ENCODE peak calls at places on chromosomes 4 and X, in four cellular contexts. One of them, this sample, is unnamed.

GRCh38 chrX:45077748-45078424 is 122.8 kb downstream of the DIPK2B start:
- DNase-seq in kidney: no peak
- DNase-seq in HCT116: no peak
- DNase-seq in neural progenitor cell: no peak
- DNase-seq in this sample: no peak

GRCh38 chrX:2498781-2499302 is 1.9 kb downstream of the DHRSX start:
- DNase-seq in kidney: no peak
- DNase-seq in HCT116: no peak
- DNase-seq in neural progenitor cell: peak; percentile 71
- DNase-seq in this sample: no peak

GRCh38 chr4:26741491-26741871 is 119.2 kb upstream of the STIM2 start:
- DNase-seq in kidney: no peak
- DNase-seq in HCT116: no peak
- DNase-seq in neural progenitor cell: peak; percentile 65
- DNase-seq in this sample: no peak

GRCh38 chrX:133297284-133297683 is 79.1 kb upstream of the TFDP3 start:
- DNase-seq in kidney: no peak
- DNase-seq in HCT116: no peak
- DNase-seq in neural progenitor cell: no peak
- DNase-seq in this sample: no peak

GRCh38 chrX:18676470-18676869 is 4.6 kb upstream of the RS1 start:
- DNase-seq in kidney: no peak
- DNase-seq in HCT116: no peak
- DNase-seq in neural progenitor cell: peak; percentile 47
- DNase-seq in this sample: peak; percentile 47

GRCh38 chrX:39911278-39911897 is 186.4 kb downstream of the BCOR start:
- DNase-seq in kidney: no peak
- DNase-seq in HCT116: no peak
- DNase-seq in neural progenitor cell: no peak
- DNase-seq in this sample: no peak

GRCh38 chr4:10032625-10033024 is 11.3 kb upstream of the SLC2A9 start:
- DNase-seq in kidney: no peak
- DNase-seq in HCT116: peak; percentile 13
- DNase-seq in neural progenitor cell: no peak
- DNase-seq in this sample: peak; percentile 3

GRCh38 chr4:186723207-186724047 is at the start of gene FAT1:
- DNase-seq in kidney: peak; percentile 88
- DNase-seq in HCT116: no peak
- DNase-seq in neural progenitor cell: peak; percentile 91
- DNase-seq in this sample: peak; percentile 56

GRCh38 chrX:13029831-13030771 is 14.3 kb downstream of the FAM9C start:
- DNase-seq in kidney: no peak
- DNase-seq in HCT116: no peak
- DNase-seq in neural progenitor cell: peak; percentile 27
- DNase-seq in this sample: peak; percentile 57

GRCh38 chr4:81314196-81314896 is 99.3 kb upstream of the PRKG2 start:
- DNase-seq in kidney: peak; percentile 83
- DNase-seq in HCT116: no peak
- DNase-seq in neural progenitor cell: peak; percentile 12
- DNase-seq in this sample: no peak

GRCh38 chr4:14812101-14812500 is 190.2 kb upstream of the CPEB2 start:
- DNase-seq in kidney: no peak
- DNase-seq in HCT116: no peak
- DNase-seq in neural progenitor cell: no peak
- DNase-seq in this sample: no peak

GRCh38 chr4:110193822-110194761 is 4.3 kb downstream of the ELOVL6 start:
- DNase-seq in kidney: peak; percentile 78
- DNase-seq in HCT116: peak; percentile 88
- DNase-seq in neural progenitor cell: peak; percentile 82
- DNase-seq in this sample: peak; percentile 95

GRCh38 chrX:13235930-13236329 is 83.9 kb downstream of the ATXN3L start:
- DNase-seq in kidney: no peak
- DNase-seq in HCT116: no peak
- DNase-seq in neural progenitor cell: no peak
- DNase-seq in this sample: no peak

GRCh38 chrX:25012433-25012735 is 3.4 kb downstream of the ARX start:
- DNase-seq in kidney: no peak
- DNase-seq in HCT116: no peak
- DNase-seq in neural progenitor cell: peak; percentile 79
- DNase-seq in this sample: peak; percentile 75

GRCh38 chrX:47540754-47541538 is 20.1 kb upstream of the ARAF start:
- DNase-seq in kidney: no peak
- DNase-seq in HCT116: peak; percentile 78
- DNase-seq in neural progenitor cell: peak; percentile 84
- DNase-seq in this sample: peak; percentile 86

GRCh38 chr4:858136-858535 is 32.2 kb upstream of the CPLX1 start:
- DNase-seq in kidney: peak; percentile 35
- DNase-seq in HCT116: no peak
- DNase-seq in neural progenitor cell: no peak
- DNase-seq in this sample: no peak

GRCh38 chrX:81120936-81121351 is 80.8 kb downstream of the HMGN5 start:
- DNase-seq in kidney: no peak
- DNase-seq in HCT116: no peak
- DNase-seq in neural progenitor cell: peak; percentile 78
- DNase-seq in this sample: peak; percentile 41

GRCh38 chr4:5923306-5923830 is 30.5 kb upstream of the CRMP1 start:
- DNase-seq in kidney: peak; percentile 46
- DNase-seq in HCT116: no peak
- DNase-seq in neural progenitor cell: no peak
- DNase-seq in this sample: no peak

GRCh38 chr4:83639849-83640493 is 104.1 kb downstream of the GPAT3 start:
- DNase-seq in kidney: no peak
- DNase-seq in HCT116: peak; percentile 71
- DNase-seq in neural progenitor cell: peak; percentile 76
- DNase-seq in this sample: peak; percentile 38

GRCh38 chrX:115337735-115338134 is 48.2 kb downstream of the LUZP4 start:
- DNase-seq in kidney: no peak
- DNase-seq in HCT116: no peak
- DNase-seq in neural progenitor cell: no peak
- DNase-seq in this sample: no peak

GRCh38 chrX:136146614-136147319 is 566 bp upstream of the FHL1 start:
- DNase-seq in kidney: peak; percentile 73
- DNase-seq in HCT116: no peak
- DNase-seq in neural progenitor cell: peak; percentile 49
- DNase-seq in this sample: no peak

GRCh38 chrX:136148391-136148790 is 1.1 kb downstream of the FHL1 start:
- DNase-seq in kidney: no peak
- DNase-seq in HCT116: no peak
- DNase-seq in neural progenitor cell: no peak
- DNase-seq in this sample: no peak

GRCh38 chrX:136143714-136144113 is 3.6 kb upstream of the FHL1 start:
- DNase-seq in kidney: no peak
- DNase-seq in HCT116: no peak
- DNase-seq in neural progenitor cell: no peak
- DNase-seq in this sample: no peak

GRCh38 chrX:136147320-136147901 is at the start of gene FHL1:
- DNase-seq in kidney: peak; percentile 83
- DNase-seq in HCT116: no peak
- DNase-seq in neural progenitor cell: peak; percentile 75
- DNase-seq in this sample: peak; percentile 37

GRCh38 chrX:136147966-136148365 is 633 bp downstream of the FHL1 start:
- DNase-seq in kidney: peak; percentile 75
- DNase-seq in HCT116: no peak
- DNase-seq in neural progenitor cell: peak; percentile 18
- DNase-seq in this sample: no peak
- H3K9ac ChIP-seq in kidney: peak overlapping the region; percentile 34
- H3K9ac ChIP-seq in HCT116: no peak overlapping the region
- H3K9ac ChIP-seq in neural progenitor cell: no peak overlapping the region
- H3K9ac ChIP-seq in this sample: no peak overlapping the region

GRCh38 chr4:122762966-122763716 is 30.6 kb downstream of the BBS12 start:
- DNase-seq in kidney: no peak
- DNase-seq in HCT116: no peak
- DNase-seq in neural progenitor cell: peak; percentile 29
- DNase-seq in this sample: no peak

GRCh38 chr4:122764071-122764807 is 31.7 kb downstream of the BBS12 start:
- DNase-seq in kidney: no peak
- DNase-seq in HCT116: no peak
- DNase-seq in neural progenitor cell: no peak
- DNase-seq in this sample: no peak

GRCh38 chr4:122765702-122766352 is 33.3 kb downstream of the BBS12 start:
- DNase-seq in kidney: no peak
- DNase-seq in HCT116: no peak
- DNase-seq in neural progenitor cell: no peak
- DNase-seq in this sample: no peak

GRCh38 chr4:122766353-122766705 is 33.8 kb downstream of the BBS12 start:
- DNase-seq in kidney: no peak
- DNase-seq in HCT116: no peak
- DNase-seq in neural progenitor cell: no peak
- DNase-seq in this sample: no peak

DNA sequence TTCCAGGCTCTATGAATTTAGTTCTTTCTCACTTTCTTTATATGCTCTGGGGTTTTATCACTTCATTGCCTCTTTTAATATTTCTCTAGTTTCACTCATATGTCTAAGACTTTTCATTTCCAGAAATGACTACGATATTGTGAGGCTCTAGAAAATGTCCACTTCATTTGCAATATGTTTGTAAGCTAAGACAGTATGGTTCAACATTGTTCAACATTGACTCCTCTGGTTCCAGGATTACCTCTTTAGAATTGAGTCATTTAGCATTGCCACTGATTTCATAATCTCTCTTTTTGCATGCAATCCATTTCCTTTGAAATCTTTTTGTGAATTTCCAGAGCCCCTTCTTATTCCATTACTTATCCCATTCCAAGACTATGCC is 32.3 kb downstream of the BBS12 start:
- DNase-seq in kidney: no peak
- DNase-seq in HCT116: no peak
- DNase-seq in neural progenitor cell: no peak
- DNase-seq in this sample: no peak
- H3K9ac ChIP-seq in kidney: no peak overlapping the region
- H3K9ac ChIP-seq in HCT116: no peak overlapping the region
- H3K9ac ChIP-seq in neural progenitor cell: no peak overlapping the region
- H3K9ac ChIP-seq in this sample: no peak overlapping the region

DNA sequence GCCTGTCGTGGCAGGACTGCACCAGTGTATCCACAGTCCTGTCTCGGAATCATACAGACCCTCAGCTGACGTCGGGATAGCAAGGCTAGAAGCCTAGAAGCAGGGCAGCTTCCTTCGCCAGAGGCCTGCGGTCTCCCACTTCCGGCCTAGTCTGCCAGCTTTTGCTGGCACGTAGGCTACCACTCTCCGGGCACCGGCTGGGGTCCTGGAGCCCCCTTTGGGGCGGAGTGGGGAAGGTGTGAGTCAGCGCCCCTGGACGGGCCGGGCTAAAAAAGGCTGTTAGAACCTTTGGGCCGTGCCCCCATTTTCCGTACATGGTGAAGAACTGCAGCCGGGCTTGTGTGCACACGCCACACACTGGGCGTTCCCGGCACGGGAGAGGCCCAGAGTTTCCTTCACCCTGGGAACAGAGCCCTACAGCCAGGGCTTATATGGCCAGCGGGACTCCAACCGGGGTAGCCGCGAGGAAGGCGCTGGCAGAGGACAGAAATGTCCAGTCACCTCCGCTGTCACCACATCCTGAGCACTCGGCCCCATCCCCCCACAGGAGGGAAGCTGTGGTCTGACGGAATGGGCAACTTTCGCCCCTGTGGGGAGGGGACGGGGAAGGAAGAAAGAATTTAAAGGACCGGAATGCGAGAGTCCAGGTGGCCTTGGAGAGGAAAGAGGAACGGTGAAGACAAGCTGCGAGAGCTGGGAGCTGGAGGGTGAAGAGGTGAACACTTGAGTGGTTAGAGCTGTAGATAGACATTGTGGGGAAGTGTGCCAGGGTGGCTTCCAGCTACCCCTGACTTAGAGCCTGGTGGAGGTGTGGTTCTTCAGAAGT is 4.6 kb downstream of the MAGIX start:
- DNase-seq in kidney: peak; percentile 89
- DNase-seq in HCT116: no peak
- DNase-seq in neural progenitor cell: peak; percentile 20
- DNase-seq in this sample: no peak
- H3K9ac ChIP-seq in kidney: peak overlapping the region; percentile 40
- H3K9ac ChIP-seq in HCT116: peak overlapping the region; percentile 71
- H3K9ac ChIP-seq in neural progenitor cell: no peak overlapping the region
- H3K9ac ChIP-seq in this sample: no peak overlapping the region

GRCh38 chr4:151294833-151295496 is 18.0 kb downstream of the PRSS48 start:
- DNase-seq in kidney: no peak
- DNase-seq in HCT116: no peak
- DNase-seq in neural progenitor cell: no peak
- DNase-seq in this sample: no peak
- H3K9ac ChIP-seq in kidney: no peak overlapping the region
- H3K9ac ChIP-seq in HCT116: no peak overlapping the region
- H3K9ac ChIP-seq in neural progenitor cell: no peak overlapping the region
- H3K9ac ChIP-seq in this sample: no peak overlapping the region

This sample was measured in H9.